ENCODE peak calls at places on chromosomes 2 and 18, in five cellular contexts. One of them, this sample, is unnamed.

GRCh38 chr2:45649457-45649854 is 2.0 kb upstream of the PRKCE start:
- DNase-seq in WERI-Rb-1: no peak
- DNase-seq in upper lobe of right lung: no peak
- DNase-seq in lower leg skin: no peak
- DNase-seq in IMR-90: peak; percentile 13
- DNase-seq in this sample: no peak

GRCh38 chr2:54298511-54298910 is 42.5 kb upstream of the TSPYL6 start:
- DNase-seq in WERI-Rb-1: no peak
- DNase-seq in upper lobe of right lung: no peak
- DNase-seq in lower leg skin: no peak
- DNase-seq in IMR-90: no peak
- DNase-seq in this sample: no peak

GRCh38 chr2:241241669-241242068 is 53.2 kb downstream of the ANO7 start:
- DNase-seq in WERI-Rb-1: no peak
- DNase-seq in upper lobe of right lung: no peak
- DNase-seq in lower leg skin: no peak
- DNase-seq in IMR-90: no peak
- DNase-seq in this sample: no peak

GRCh38 chr2:9178110-9178904 is 28.3 kb upstream of the ASAP2 start:
- DNase-seq in WERI-Rb-1: no peak
- DNase-seq in upper lobe of right lung: no peak
- DNase-seq in lower leg skin: no peak
- DNase-seq in IMR-90: no peak
- DNase-seq in this sample: no peak

GRCh38 chr2:16625201-16625729 is 40.4 kb downstream of the CYRIA start:
- DNase-seq in WERI-Rb-1: no peak
- DNase-seq in upper lobe of right lung: peak; percentile 67
- DNase-seq in lower leg skin: peak; percentile 46
- DNase-seq in IMR-90: no peak
- DNase-seq in this sample: no peak

GRCh38 chr2:219570194-219570923 is 980 bp downstream of the OBSL1 start:
- DNase-seq in WERI-Rb-1: no peak
- DNase-seq in upper lobe of right lung: peak; percentile 71
- DNase-seq in lower leg skin: no peak
- DNase-seq in IMR-90: peak; percentile 19
- DNase-seq in this sample: no peak

GRCh38 chr18:22073411-22073810 is 96.0 kb upstream of the GATA6 start:
- DNase-seq in WERI-Rb-1: no peak
- DNase-seq in upper lobe of right lung: no peak
- DNase-seq in lower leg skin: no peak
- DNase-seq in IMR-90: no peak
- DNase-seq in this sample: no peak

GRCh38 chr2:144460981-144461766 is 58.7 kb downstream of the ZEB2 start:
- DNase-seq in WERI-Rb-1: no peak
- DNase-seq in upper lobe of right lung: no peak
- DNase-seq in lower leg skin: no peak
- DNase-seq in IMR-90: peak; percentile 86
- DNase-seq in this sample: peak; percentile 51

GRCh38 chr2:227821043-227821942 is 7.7 kb downstream of the CCL20 start:
- DNase-seq in WERI-Rb-1: no peak
- DNase-seq in upper lobe of right lung: no peak
- DNase-seq in lower leg skin: no peak
- DNase-seq in IMR-90: no peak
- DNase-seq in this sample: no peak

GRCh38 chr2:131105950-131106801 is 1.0 kb downstream of the PLEKHB2 start:
- DNase-seq in WERI-Rb-1: no peak
- DNase-seq in upper lobe of right lung: peak; percentile 69
- DNase-seq in lower leg skin: peak; percentile 60
- DNase-seq in IMR-90: peak; percentile 53
- DNase-seq in this sample: no peak

GRCh38 chr18:51110073-51110797 is 80.2 kb downstream of the SMAD4 start:
- DNase-seq in WERI-Rb-1: peak; percentile 75
- DNase-seq in upper lobe of right lung: peak; percentile 84
- DNase-seq in lower leg skin: peak; percentile 28
- DNase-seq in IMR-90: peak; percentile 5
- DNase-seq in this sample: no peak

GRCh38 chr2:144479138-144479537 is 40.8 kb downstream of the ZEB2 start:
- DNase-seq in WERI-Rb-1: no peak
- DNase-seq in upper lobe of right lung: no peak
- DNase-seq in lower leg skin: no peak
- DNase-seq in IMR-90: peak; percentile 59
- DNase-seq in this sample: no peak

GRCh38 chr2:49004046-49004626 is 150.2 kb downstream of the FSHR start:
- DNase-seq in WERI-Rb-1: no peak
- DNase-seq in upper lobe of right lung: no peak
- DNase-seq in lower leg skin: no peak
- DNase-seq in IMR-90: no peak
- DNase-seq in this sample: no peak

GRCh38 chr2:60555794-60556161 is 2.3 kb upstream of the BCL11A start:
- DNase-seq in WERI-Rb-1: no peak
- DNase-seq in upper lobe of right lung: no peak
- DNase-seq in lower leg skin: no peak
- DNase-seq in IMR-90: no peak
- DNase-seq in this sample: no peak

GRCh38 chr2:85905187-85905666 is 16.4 kb upstream of the ST3GAL5 start:
- DNase-seq in WERI-Rb-1: no peak
- DNase-seq in upper lobe of right lung: no peak
- DNase-seq in lower leg skin: peak; percentile 66
- DNase-seq in IMR-90: peak; percentile 30
- DNase-seq in this sample: no peak

GRCh38 chr2:24489465-24489864 is 1.6 kb upstream of the NCOA1 start:
- DNase-seq in WERI-Rb-1: no peak
- DNase-seq in upper lobe of right lung: no peak
- DNase-seq in lower leg skin: no peak
- DNase-seq in IMR-90: no peak
- DNase-seq in this sample: no peak

GRCh38 chr2:74205586-74205985 is 7.2 kb downstream of the MTHFD2 start:
- DNase-seq in WERI-Rb-1: peak; percentile 64
- DNase-seq in upper lobe of right lung: no peak
- DNase-seq in lower leg skin: peak; percentile 34
- DNase-seq in IMR-90: no peak
- DNase-seq in this sample: no peak

GRCh38 chr2:171956135-171956830 is 34.0 kb downstream of the HAT1 start:
- DNase-seq in WERI-Rb-1: no peak
- DNase-seq in upper lobe of right lung: no peak
- DNase-seq in lower leg skin: no peak
- DNase-seq in IMR-90: no peak
- DNase-seq in this sample: no peak

GRCh38 chr2:62577994-62578836 is 72.2 kb upstream of the TMEM17 start:
- DNase-seq in WERI-Rb-1: no peak
- DNase-seq in upper lobe of right lung: no peak
- DNase-seq in lower leg skin: no peak
- DNase-seq in IMR-90: peak; percentile 92
- DNase-seq in this sample: peak; percentile 66

GRCh38 chr2:6080837-6081541 is 388.8 kb downstream of the SOX11 start:
- DNase-seq in WERI-Rb-1: no peak
- DNase-seq in upper lobe of right lung: no peak
- DNase-seq in lower leg skin: no peak
- DNase-seq in IMR-90: no peak
- DNase-seq in this sample: no peak

GRCh38 chr2:224046752-224047151 is 7.7 kb upstream of the SERPINE2 start:
- DNase-seq in WERI-Rb-1: no peak
- DNase-seq in upper lobe of right lung: no peak
- DNase-seq in lower leg skin: no peak
- DNase-seq in IMR-90: peak; percentile 71
- DNase-seq in this sample: no peak

GRCh38 chr2:201880620-201881381 is 74.5 kb downstream of the CDK15 start:
- DNase-seq in WERI-Rb-1: no peak
- DNase-seq in upper lobe of right lung: no peak
- DNase-seq in lower leg skin: no peak
- DNase-seq in IMR-90: peak; percentile 72
- DNase-seq in this sample: peak; percentile 65

GRCh38 chr2:74554821-74555531 is 456 bp downstream of the DOK1 start:
- DNase-seq in WERI-Rb-1: peak; percentile 71
- DNase-seq in upper lobe of right lung: peak; percentile 87
- DNase-seq in lower leg skin: no peak
- DNase-seq in IMR-90: peak; percentile 27
- DNase-seq in this sample: no peak

GRCh38 chr18:46756559-46757201 is at the start of gene ST8SIA5:
- DNase-seq in WERI-Rb-1: no peak
- DNase-seq in upper lobe of right lung: no peak
- DNase-seq in lower leg skin: no peak
- DNase-seq in IMR-90: no peak
- DNase-seq in this sample: no peak

GRCh38 chr2:178804791-178805190 is 2.4 kb downstream of the TTN start:
- DNase-seq in WERI-Rb-1: no peak
- DNase-seq in upper lobe of right lung: no peak
- DNase-seq in lower leg skin: no peak
- DNase-seq in IMR-90: peak; percentile 16
- DNase-seq in this sample: peak; percentile 17

GRCh38 chr2:223545830-223546229 is 56.3 kb downstream of the SCG2 start:
- DNase-seq in WERI-Rb-1: no peak
- DNase-seq in upper lobe of right lung: no peak
- DNase-seq in lower leg skin: no peak
- DNase-seq in IMR-90: peak; percentile 46
- DNase-seq in this sample: no peak

GRCh38 chr2:147500819-147501395 is 343.9 kb upstream of the ACVR2A start:
- DNase-seq in WERI-Rb-1: no peak
- DNase-seq in upper lobe of right lung: no peak
- DNase-seq in lower leg skin: no peak
- DNase-seq in IMR-90: no peak
- DNase-seq in this sample: no peak

GRCh38 chr2:237628482-237629187 is 1.2 kb downstream of the LRRFIP1 start:
- DNase-seq in WERI-Rb-1: no peak
- DNase-seq in upper lobe of right lung: peak; percentile 15
- DNase-seq in lower leg skin: no peak
- DNase-seq in IMR-90: no peak
- DNase-seq in this sample: no peak
- H3K4me3 ChIP-seq in WERI-Rb-1: peak overlapping the region; percentile 72
- H3K4me3 ChIP-seq in upper lobe of right lung: peak overlapping the region; percentile 60
- H3K4me3 ChIP-seq in lower leg skin: no peak overlapping the region
- H3K4me3 ChIP-seq in IMR-90: peak overlapping the region; percentile 90
- H3K4me3 ChIP-seq in this sample: peak overlapping the region; percentile 62

GRCh38 chr2:104412384-104412783 is 441.5 kb upstream of the POU3F3 start:
- DNase-seq in WERI-Rb-1: no peak
- DNase-seq in upper lobe of right lung: no peak
- DNase-seq in lower leg skin: no peak
- DNase-seq in IMR-90: no peak
- DNase-seq in this sample: no peak
- TF ChIP-seq CTCF in WERI-Rb-1: peak; percentile 54
- TF ChIP-seq CTCF in upper lobe of right lung: peak; percentile 62
- TF ChIP-seq CTCF in lower leg skin: no peak
- TF ChIP-seq CTCF in IMR-90: peak; percentile 29
- TF ChIP-seq CTCF in this sample: no peak

DNA sequence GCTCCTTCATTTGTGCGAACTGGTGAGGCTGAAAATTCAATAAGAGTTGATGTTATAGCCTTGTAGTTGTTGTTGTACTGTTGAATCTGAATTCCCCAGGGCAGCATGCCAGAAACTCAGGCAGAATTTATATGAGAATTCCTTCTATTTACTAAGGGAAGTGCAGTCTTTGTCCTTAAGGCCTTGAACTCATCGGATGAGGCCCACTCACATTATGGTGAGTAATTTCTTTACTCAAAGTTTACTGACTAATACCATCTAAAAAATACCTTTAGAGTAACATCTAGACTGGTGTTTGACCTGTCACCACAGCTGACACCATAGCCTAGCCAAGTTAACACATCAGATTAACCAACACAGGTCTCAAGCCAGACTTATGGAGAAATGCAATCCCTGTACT is 22.9 kb upstream of the DSC1 start:
- DNase-seq in WERI-Rb-1: no peak
- DNase-seq in upper lobe of right lung: no peak
- DNase-seq in lower leg skin: no peak
- DNase-seq in IMR-90: no peak
- DNase-seq in this sample: no peak
- H3K4me3 ChIP-seq in WERI-Rb-1: no peak overlapping the region
- H3K4me3 ChIP-seq in upper lobe of right lung: no peak overlapping the region
- H3K4me3 ChIP-seq in lower leg skin: no peak overlapping the region
- H3K4me3 ChIP-seq in IMR-90: no peak overlapping the region
- H3K4me3 ChIP-seq in this sample: no peak overlapping the region

DNA sequence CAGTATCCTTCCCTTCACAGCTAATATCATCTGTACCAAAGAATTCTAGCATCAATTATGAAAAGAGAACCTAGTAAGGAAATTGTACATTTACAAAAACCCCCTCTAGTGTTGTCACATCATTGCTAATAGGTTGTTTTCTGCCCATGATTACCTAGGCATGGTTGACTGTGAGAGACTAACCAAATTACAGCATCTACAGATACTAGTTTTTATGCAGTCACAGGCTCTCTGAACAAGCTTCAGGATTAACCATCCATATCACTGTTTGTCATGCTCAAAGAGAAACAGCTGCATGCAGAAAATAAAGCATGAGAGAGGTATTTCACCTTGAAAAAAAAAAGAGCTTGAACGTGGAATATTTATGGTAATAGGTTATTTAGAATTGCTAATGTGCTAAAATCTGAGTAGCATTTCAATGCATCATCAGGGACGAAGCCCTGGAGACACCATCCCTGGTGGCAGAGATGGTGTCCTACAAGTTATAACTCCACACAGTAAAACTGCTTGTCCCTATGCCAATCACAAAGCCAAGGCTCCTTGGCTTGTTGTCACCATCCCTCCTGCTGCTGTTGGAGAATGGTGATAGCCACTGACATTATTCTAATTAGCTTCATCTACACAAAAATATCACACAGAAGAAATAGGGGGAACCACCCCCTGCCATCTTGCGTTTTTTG is 5.4 kb downstream of the NEB start:
- DNase-seq in WERI-Rb-1: no peak
- DNase-seq in upper lobe of right lung: no peak
- DNase-seq in lower leg skin: no peak
- DNase-seq in IMR-90: no peak
- DNase-seq in this sample: no peak
- TF ChIP-seq CTCF in WERI-Rb-1: no peak
- TF ChIP-seq CTCF in upper lobe of right lung: no peak
- TF ChIP-seq CTCF in lower leg skin: no peak
- TF ChIP-seq CTCF in IMR-90: no peak
- TF ChIP-seq CTCF in this sample: peak; percentile 11

GRCh38 chr18:36185901-36186460 is 1.3 kb upstream of the MOCOS start:
- DNase-seq in WERI-Rb-1: no peak
- DNase-seq in upper lobe of right lung: no peak
- DNase-seq in lower leg skin: no peak
- DNase-seq in IMR-90: no peak
- DNase-seq in this sample: no peak
- H3K4me3 ChIP-seq in WERI-Rb-1: no peak overlapping the region
- H3K4me3 ChIP-seq in upper lobe of right lung: no peak overlapping the region
- H3K4me3 ChIP-seq in lower leg skin: no peak overlapping the region
- H3K4me3 ChIP-seq in IMR-90: peak overlapping the region; percentile 91
- H3K4me3 ChIP-seq in this sample: peak overlapping the region; percentile 60

GRCh38 chr2:44560352-44560751 is 198.6 kb downstream of the CAMKMT start:
- DNase-seq in WERI-Rb-1: peak; percentile 69
- DNase-seq in upper lobe of right lung: no peak
- DNase-seq in lower leg skin: no peak
- DNase-seq in IMR-90: no peak
- DNase-seq in this sample: no peak
- TF ChIP-seq CTCF in WERI-Rb-1: peak; percentile 38
- TF ChIP-seq CTCF in upper lobe of right lung: peak; percentile 30
- TF ChIP-seq CTCF in lower leg skin: no peak
- TF ChIP-seq CTCF in IMR-90: no peak
- TF ChIP-seq CTCF in this sample: peak; percentile 27

DNA sequence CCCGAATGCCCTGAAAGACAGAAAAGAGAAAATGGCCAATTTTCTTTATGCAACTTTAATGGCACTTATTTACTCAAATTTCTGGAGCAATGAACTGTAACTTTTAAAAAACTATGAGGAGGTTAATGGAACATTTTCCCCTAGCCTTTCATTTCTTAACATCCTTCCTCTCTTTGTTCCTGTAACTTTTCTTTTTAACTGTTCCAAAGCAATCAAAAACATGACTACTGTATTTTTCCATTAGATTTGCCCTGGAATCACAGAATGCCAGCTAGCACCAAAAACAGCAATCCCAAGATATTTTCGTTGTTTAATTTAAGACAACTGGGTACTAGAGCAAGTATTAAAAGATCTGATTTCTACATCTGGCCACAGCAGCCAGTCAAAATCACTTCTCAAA is 3.8 kb downstream of the STARD7 start:
- DNase-seq in WERI-Rb-1: no peak
- DNase-seq in upper lobe of right lung: no peak
- DNase-seq in lower leg skin: no peak
- DNase-seq in IMR-90: no peak
- DNase-seq in this sample: no peak
- H3K4me3 ChIP-seq in WERI-Rb-1: no peak overlapping the region
- H3K4me3 ChIP-seq in upper lobe of right lung: peak overlapping the region; percentile 32
- H3K4me3 ChIP-seq in lower leg skin: no peak overlapping the region
- H3K4me3 ChIP-seq in IMR-90: no peak overlapping the region
- H3K4me3 ChIP-seq in this sample: peak overlapping the region; percentile 92